ENCODE peak calls at places on chromosomes 1 and 21, in nine cellular contexts. One of them, this sample, is unnamed.

GRCh38 chr1:65001238-65001792 is 35.0 kb upstream of the JAK1 start:
- DNase-seq in stimulated activated CD8-positive, alpha-beta memory T cell treated with anti-CD3 and anti-CD28 coated beads, Interleukin-4, amount 100 ng/mL, for 1 hour: peak; percentile 55
- DNase-seq in activated CD4-positive, alpha-beta T cell treated with anti-CD3 and anti-CD28 coated beads, Interleukin-2, amount 50 U/mL, for 24 hours: peak; percentile 61
- DNase-seq in HTR-8/SVneo: peak; percentile 70
- DNase-seq in breast epithelium: no peak
- DNase-seq in activated effector memory CD4-positive, alpha-beta T cell treated with Interleukin-2 at 50 U/mL for 16 hours: peak; percentile 47
- DNase-seq in psoas muscle: peak; percentile 87
- DNase-seq in SK-MEL-5: no peak
- DNase-seq in T-cell: peak; percentile 72
- DNase-seq in this sample: peak; percentile 68

GRCh38 chr1:117473063-117473462 is 105.8 kb downstream of the MAN1A2 start:
- DNase-seq in stimulated activated CD8-positive, alpha-beta memory T cell treated with anti-CD3 and anti-CD28 coated beads, Interleukin-4, amount 100 ng/mL, for 1 hour: no peak
- DNase-seq in activated CD4-positive, alpha-beta T cell treated with anti-CD3 and anti-CD28 coated beads, Interleukin-2, amount 50 U/mL, for 24 hours: no peak
- DNase-seq in HTR-8/SVneo: no peak
- DNase-seq in breast epithelium: no peak
- DNase-seq in activated effector memory CD4-positive, alpha-beta T cell treated with Interleukin-2 at 50 U/mL for 16 hours: no peak
- DNase-seq in psoas muscle: no peak
- DNase-seq in SK-MEL-5: no peak
- DNase-seq in T-cell: no peak
- DNase-seq in this sample: no peak

GRCh38 chr1:209383907-209384709 is 199.4 kb upstream of the CAMK1G start:
- DNase-seq in stimulated activated CD8-positive, alpha-beta memory T cell treated with anti-CD3 and anti-CD28 coated beads, Interleukin-4, amount 100 ng/mL, for 1 hour: no peak
- DNase-seq in activated CD4-positive, alpha-beta T cell treated with anti-CD3 and anti-CD28 coated beads, Interleukin-2, amount 50 U/mL, for 24 hours: no peak
- DNase-seq in HTR-8/SVneo: no peak
- DNase-seq in breast epithelium: no peak
- DNase-seq in activated effector memory CD4-positive, alpha-beta T cell treated with Interleukin-2 at 50 U/mL for 16 hours: no peak
- DNase-seq in psoas muscle: no peak
- DNase-seq in SK-MEL-5: no peak
- DNase-seq in T-cell: no peak
- DNase-seq in this sample: no peak

GRCh38 chr1:113835686-113836290 is 23.5 kb upstream of the RSBN1 start:
- DNase-seq in stimulated activated CD8-positive, alpha-beta memory T cell treated with anti-CD3 and anti-CD28 coated beads, Interleukin-4, amount 100 ng/mL, for 1 hour: no peak
- DNase-seq in activated CD4-positive, alpha-beta T cell treated with anti-CD3 and anti-CD28 coated beads, Interleukin-2, amount 50 U/mL, for 24 hours: peak; percentile 36
- DNase-seq in HTR-8/SVneo: no peak
- DNase-seq in breast epithelium: no peak
- DNase-seq in activated effector memory CD4-positive, alpha-beta T cell treated with Interleukin-2 at 50 U/mL for 16 hours: no peak
- DNase-seq in psoas muscle: no peak
- DNase-seq in SK-MEL-5: peak; percentile 66
- DNase-seq in T-cell: no peak
- DNase-seq in this sample: peak; percentile 61

GRCh38 chr1:53390261-53390660 is 62.4 kb upstream of the LRP8 start:
- DNase-seq in stimulated activated CD8-positive, alpha-beta memory T cell treated with anti-CD3 and anti-CD28 coated beads, Interleukin-4, amount 100 ng/mL, for 1 hour: no peak
- DNase-seq in activated CD4-positive, alpha-beta T cell treated with anti-CD3 and anti-CD28 coated beads, Interleukin-2, amount 50 U/mL, for 24 hours: no peak
- DNase-seq in HTR-8/SVneo: no peak
- DNase-seq in breast epithelium: no peak
- DNase-seq in activated effector memory CD4-positive, alpha-beta T cell treated with Interleukin-2 at 50 U/mL for 16 hours: no peak
- DNase-seq in psoas muscle: peak; percentile 43
- DNase-seq in SK-MEL-5: no peak
- DNase-seq in T-cell: no peak
- DNase-seq in this sample: no peak

GRCh38 chr21:45833437-45833836 is 148.1 kb upstream of the COL6A1 start:
- DNase-seq in stimulated activated CD8-positive, alpha-beta memory T cell treated with anti-CD3 and anti-CD28 coated beads, Interleukin-4, amount 100 ng/mL, for 1 hour: no peak
- DNase-seq in activated CD4-positive, alpha-beta T cell treated with anti-CD3 and anti-CD28 coated beads, Interleukin-2, amount 50 U/mL, for 24 hours: no peak
- DNase-seq in HTR-8/SVneo: no peak
- DNase-seq in breast epithelium: no peak
- DNase-seq in activated effector memory CD4-positive, alpha-beta T cell treated with Interleukin-2 at 50 U/mL for 16 hours: no peak
- DNase-seq in psoas muscle: no peak
- DNase-seq in SK-MEL-5: no peak
- DNase-seq in T-cell: no peak
- DNase-seq in this sample: no peak

GRCh38 chr21:44949161-44950015 is 9.6 kb downstream of the SLX9 start:
- DNase-seq in stimulated activated CD8-positive, alpha-beta memory T cell treated with anti-CD3 and anti-CD28 coated beads, Interleukin-4, amount 100 ng/mL, for 1 hour: peak; percentile 67
- DNase-seq in activated CD4-positive, alpha-beta T cell treated with anti-CD3 and anti-CD28 coated beads, Interleukin-2, amount 50 U/mL, for 24 hours: peak; percentile 66
- DNase-seq in HTR-8/SVneo: peak; percentile 93
- DNase-seq in breast epithelium: peak; percentile 88
- DNase-seq in activated effector memory CD4-positive, alpha-beta T cell treated with Interleukin-2 at 50 U/mL for 16 hours: peak; percentile 71
- DNase-seq in psoas muscle: peak; percentile 90
- DNase-seq in SK-MEL-5: peak; percentile 72
- DNase-seq in T-cell: peak; percentile 75
- DNase-seq in this sample: peak; percentile 76

GRCh38 chr21:38804030-38804616 is 1.6 kb upstream of the ETS2 start:
- DNase-seq in stimulated activated CD8-positive, alpha-beta memory T cell treated with anti-CD3 and anti-CD28 coated beads, Interleukin-4, amount 100 ng/mL, for 1 hour: no peak
- DNase-seq in activated CD4-positive, alpha-beta T cell treated with anti-CD3 and anti-CD28 coated beads, Interleukin-2, amount 50 U/mL, for 24 hours: no peak
- DNase-seq in HTR-8/SVneo: no peak
- DNase-seq in breast epithelium: no peak
- DNase-seq in activated effector memory CD4-positive, alpha-beta T cell treated with Interleukin-2 at 50 U/mL for 16 hours: no peak
- DNase-seq in psoas muscle: no peak
- DNase-seq in SK-MEL-5: no peak
- DNase-seq in T-cell: no peak
- DNase-seq in this sample: peak; percentile 60

GRCh38 chr1:64984737-64985136 is 18.4 kb upstream of the JAK1 start:
- DNase-seq in stimulated activated CD8-positive, alpha-beta memory T cell treated with anti-CD3 and anti-CD28 coated beads, Interleukin-4, amount 100 ng/mL, for 1 hour: no peak
- DNase-seq in activated CD4-positive, alpha-beta T cell treated with anti-CD3 and anti-CD28 coated beads, Interleukin-2, amount 50 U/mL, for 24 hours: no peak
- DNase-seq in HTR-8/SVneo: no peak
- DNase-seq in breast epithelium: no peak
- DNase-seq in activated effector memory CD4-positive, alpha-beta T cell treated with Interleukin-2 at 50 U/mL for 16 hours: no peak
- DNase-seq in psoas muscle: no peak
- DNase-seq in SK-MEL-5: no peak
- DNase-seq in T-cell: no peak
- DNase-seq in this sample: no peak

GRCh38 chr21:17901458-17902092 is 82.4 kb upstream of the C21orf91 start:
- DNase-seq in stimulated activated CD8-positive, alpha-beta memory T cell treated with anti-CD3 and anti-CD28 coated beads, Interleukin-4, amount 100 ng/mL, for 1 hour: no peak
- DNase-seq in activated CD4-positive, alpha-beta T cell treated with anti-CD3 and anti-CD28 coated beads, Interleukin-2, amount 50 U/mL, for 24 hours: no peak
- DNase-seq in HTR-8/SVneo: no peak
- DNase-seq in breast epithelium: no peak
- DNase-seq in activated effector memory CD4-positive, alpha-beta T cell treated with Interleukin-2 at 50 U/mL for 16 hours: no peak
- DNase-seq in psoas muscle: no peak
- DNase-seq in SK-MEL-5: no peak
- DNase-seq in T-cell: no peak
- DNase-seq in this sample: peak; percentile 10

GRCh38 chr1:41475346-41475745 is 9.1 kb downstream of the EDN2 start:
- DNase-seq in stimulated activated CD8-positive, alpha-beta memory T cell treated with anti-CD3 and anti-CD28 coated beads, Interleukin-4, amount 100 ng/mL, for 1 hour: no peak
- DNase-seq in activated CD4-positive, alpha-beta T cell treated with anti-CD3 and anti-CD28 coated beads, Interleukin-2, amount 50 U/mL, for 24 hours: no peak
- DNase-seq in HTR-8/SVneo: no peak
- DNase-seq in breast epithelium: no peak
- DNase-seq in activated effector memory CD4-positive, alpha-beta T cell treated with Interleukin-2 at 50 U/mL for 16 hours: no peak
- DNase-seq in psoas muscle: no peak
- DNase-seq in SK-MEL-5: no peak
- DNase-seq in T-cell: no peak
- DNase-seq in this sample: no peak

GRCh38 chr1:178776553-178776952 is 51.5 kb downstream of the RALGPS2 start:
- DNase-seq in stimulated activated CD8-positive, alpha-beta memory T cell treated with anti-CD3 and anti-CD28 coated beads, Interleukin-4, amount 100 ng/mL, for 1 hour: no peak
- DNase-seq in activated CD4-positive, alpha-beta T cell treated with anti-CD3 and anti-CD28 coated beads, Interleukin-2, amount 50 U/mL, for 24 hours: no peak
- DNase-seq in HTR-8/SVneo: no peak
- DNase-seq in breast epithelium: no peak
- DNase-seq in activated effector memory CD4-positive, alpha-beta T cell treated with Interleukin-2 at 50 U/mL for 16 hours: no peak
- DNase-seq in psoas muscle: no peak
- DNase-seq in SK-MEL-5: no peak
- DNase-seq in T-cell: no peak
- DNase-seq in this sample: no peak

GRCh38 chr1:241396747-241397691 is 40.0 kb upstream of the RGS7 start:
- DNase-seq in stimulated activated CD8-positive, alpha-beta memory T cell treated with anti-CD3 and anti-CD28 coated beads, Interleukin-4, amount 100 ng/mL, for 1 hour: no peak
- DNase-seq in activated CD4-positive, alpha-beta T cell treated with anti-CD3 and anti-CD28 coated beads, Interleukin-2, amount 50 U/mL, for 24 hours: no peak
- DNase-seq in HTR-8/SVneo: peak; percentile 31
- DNase-seq in breast epithelium: no peak
- DNase-seq in activated effector memory CD4-positive, alpha-beta T cell treated with Interleukin-2 at 50 U/mL for 16 hours: no peak
- DNase-seq in psoas muscle: no peak
- DNase-seq in SK-MEL-5: no peak
- DNase-seq in T-cell: no peak
- DNase-seq in this sample: peak; percentile 18